ENCODE peak calls at places on chromosomes 16 and 17, in five cellular contexts. Z is amygdala, T is GM23338, N is GM04503, R is iPS DF 6.9. C is an unnamed sample.
A peak's percentile ranks its signal among the peaks of the same experiment; 100 is the strongest.

GRCh38 chr17:40458001-40458791 is 14.9 kb downstream of the IGFBP4 start:
- DNase-seq in R (no peak), Z (no peak), N (peak; percentile 75), T (no peak), C (no peak)

GRCh38 chr17:27778193-27778592 is 22.1 kb downstream of the NOS2 start:
- DNase-seq in Z (no peak), R (no peak), T (no peak), N (peak; percentile 16), C (no peak)

GRCh38 chr17:64778367-64779290 is 116.5 kb upstream of the SMURF2 start:
- DNase-seq in N (no peak), Z (no peak), T (peak; percentile 69), R (no peak), C (no peak)

GRCh38 chr16:51049678-51050378 is 101.2 kb downstream of the SALL1 start:
- DNase-seq in N (no peak), T (peak; percentile 25), Z (no peak), R (no peak), C (no peak)

GRCh38 chr17:49227436-49228261 is 2.9 kb downstream of the PHOSPHO1 start:
- DNase-seq in Z (no peak), R (no peak), T (peak; percentile 88), N (no peak), C (peak; percentile 72)

GRCh38 chr17:40648326-40648968 is 829 bp upstream of the SMARCE1 start:
- DNase-seq in R (no peak), Z (no peak), N (peak; percentile 29), T (peak; percentile 55), C (no peak)

GRCh38 chr17:40522961-40523310 is 21.5 kb upstream of the TNS4 start:
- DNase-seq in T (no peak), Z (no peak), N (no peak), R (no peak), C (no peak)

GRCh38 chr16:50838165-50838564 is 96.3 kb downstream of the CYLD start:
- DNase-seq in T (no peak), R (no peak), N (no peak), Z (no peak), C (no peak)

GRCh38 chr16:69064164-69064563 is 41.3 kb upstream of the HAS3 start:
- DNase-seq in R (no peak), T (no peak), N (no peak), Z (no peak), C (no peak)

GRCh38 chr16:47317465-47318240 is 143.2 kb downstream of the ITFG1 start:
- DNase-seq in T (peak; percentile 24), N (no peak), R (no peak), Z (no peak), C (no peak)

GRCh38 chr16:1088295-1089170 is 7.5 kb downstream of the C1QTNF8 start:
- DNase-seq in Z (no peak), T (no peak), N (no peak), R (no peak), C (no peak)

C was measured in CD4-positive, alpha-beta memory T cell.